ENCODE peak calls at places on chromosomes 6 and 20, in four cellular contexts. M, W, Q and T are unnamed samples.

GRCh38 chr6:4776967-4777925 is 1.0 kb downstream of the CDYL start:
- DNase-seq in M (no peak), W (no peak), Q (no peak), T (no peak)

GRCh38 chr6:152669894-152670293 is 27.8 kb upstream of the MYCT1 start:
- DNase-seq in M (no peak), W (no peak), Q (no peak), T (no peak)

GRCh38 chr6:166282394-166283032 is 25.7 kb downstream of the PRR18 start:
- DNase-seq in M (no peak), W (no peak), Q (no peak), T (no peak)

GRCh38 chr20:63116412-63117106 is 99.4 kb downstream of the YTHDF1 start:
- DNase-seq in M (no peak), W (no peak), Q (no peak), T (no peak)

GRCh38 chr6:106461084-106461483 is 100.6 kb downstream of the CRYBG1 start:
- DNase-seq in M (no peak), W (no peak), Q (no peak), T (no peak)

GRCh38 chr6:63347599-63347998 is 27.8 kb upstream of the LGSN start:
- DNase-seq in M (no peak), W (no peak), Q (no peak), T (no peak)

GRCh38 chr20:45300961-45301360 is 5.7 kb upstream of the RBPJL start:
- DNase-seq in M (no peak), W (peak), Q (peak), T (no peak)

GRCh38 chr20:44034965-44035635 is 120.4 kb downstream of the TOX2 start:
- DNase-seq in M (no peak), W (no peak), Q (peak), T (peak)

GRCh38 chr6:33344771-33345697 is 27.5 kb upstream of the ZBTB22 start:
- DNase-seq in M (peak), W (peak), Q (peak), T (no peak)

GRCh38 chr20:53578492-53579222 is 15.0 kb downstream of the ZNF217 start:
- DNase-seq in M (peak), W (peak), Q (peak), T (no peak)

GRCh38 chr6:43948527-43949450 is 178.5 kb downstream of the MRPL14 start:
- DNase-seq in M (no peak), W (no peak), Q (peak), T (peak)

GRCh38 chr6:50994026-50994720 is 175.5 kb downstream of the TFAP2B start:
- DNase-seq in M (no peak), W (no peak), Q (no peak), T (no peak)

GRCh38 chr20:18857640-18858039 is 44.1 kb downstream of the SCP2D1 start:
- DNase-seq in M (no peak), W (no peak), Q (no peak), T (no peak)

GRCh38 chr6:155543141-155543870 is 87.7 kb upstream of the NOX3 start:
- DNase-seq in M (no peak), W (no peak), Q (no peak), T (no peak)

GRCh38 chr6:56757585-56757984 is 114.9 kb upstream of the DST start:
- DNase-seq in M (no peak), W (peak), Q (no peak), T (no peak)

GRCh38 chr6:40912158-40912946 is 126.7 kb downstream of the UNC5CL start:
- DNase-seq in M (peak), W (peak), Q (no peak), T (no peak)

GRCh38 chr6:157229733-157230132 is 93.6 kb downstream of the TMEM242 start:
- DNase-seq in M (no peak), W (no peak), Q (no peak), T (peak)

GRCh38 chr6:139147628-139148027 is 12.7 kb downstream of the HECA start:
- DNase-seq in M (no peak), W (no peak), Q (no peak), T (no peak)

GRCh38 chr20:38751360-38751976 is 3.2 kb downstream of the ACTR5 start:
- DNase-seq in M (no peak), W (peak), Q (no peak), T (no peak)

GRCh38 chr6:44627879-44628271 is 240.4 kb downstream of the CDC5L start:
- DNase-seq in M (no peak), W (no peak), Q (no peak), T (no peak)

GRCh38 chr6:169955796-169956493 is 204.5 kb downstream of the ERMARD start:
- DNase-seq in M (no peak), W (no peak), Q (peak), T (no peak)

GRCh38 chr6:128316258-128316952 is 204.0 kb downstream of the PTPRK start:
- DNase-seq in M (no peak), W (no peak), Q (no peak), T (no peak)